ENCODE peak calls at places on chromosomes 16 and 17, in eight cellular contexts. L is choroid plexus epithelial cell, Y is body of pancreas, F is cardiac muscle cell, U is BJ, P is GM12864, J is Peyer's patch, R is esophagus muscularis mucosa. E is an unnamed sample.

GRCh38 chr16:10466861-10467260 is 81.0 kb downstream of the ATF7IP2 start:
- DNase-seq in L (peak; percentile 14), Y (no peak), F (no peak), U (no peak), P (no peak), J (no peak), R (no peak), E (no peak)

GRCh38 chr17:75417054-75417453 is 11.6 kb upstream of the GRB2 start:
- DNase-seq in L (no peak), Y (peak; percentile 33), F (no peak), U (no peak), P (no peak), J (no peak), R (no peak), E (no peak)

GRCh38 chr16:57167951-57168350 is 17.9 kb downstream of the PSME3IP1 start:
- DNase-seq in L (peak; percentile 91), Y (no peak), F (peak; percentile 85), U (no peak), P (peak; percentile 55), J (no peak), R (no peak), E (peak; percentile 78)

GRCh38 chr17:74408830-74409229 is 23.1 kb upstream of the GPRC5C start:
- DNase-seq in L (no peak), Y (peak; percentile 15), F (no peak), U (no peak), P (no peak), J (no peak), R (no peak), E (no peak)

GRCh38 chr17:61135782-61136181 is 263.9 kb upstream of the TBX2 start:
- DNase-seq in L (no peak), Y (no peak), F (no peak), U (no peak), P (no peak), J (no peak), R (no peak), E (no peak)

GRCh38 chr17:1145311-1145986 is 34.3 kb downstream of the ABR start:
- DNase-seq in L (no peak), Y (no peak), F (no peak), U (no peak), P (no peak), J (no peak), R (no peak), E (no peak)

GRCh38 chr17:29241015-29241963 is 5.4 kb upstream of the CRYBA1 start:
- DNase-seq in L (peak; percentile 97), Y (peak; percentile 19), F (peak; percentile 96), U (peak; percentile 90), P (no peak), J (no peak), R (peak; percentile 90), E (peak; percentile 17)

GRCh38 chr17:9472094-9472493 is 103.5 kb downstream of the STX8 start:
- DNase-seq in L (no peak), Y (no peak), F (no peak), U (no peak), P (no peak), J (no peak), R (no peak), E (no peak)

GRCh38 chr17:31095239-31096105 is 695 bp downstream of the NF1 start:
- DNase-seq in L (peak; percentile 49), Y (peak; percentile 59), F (peak; percentile 50), U (no peak), P (no peak), J (peak; percentile 65), R (no peak), E (peak; percentile 39)

GRCh38 chr16:67391424-67392300 is 1.6 kb downstream of the TPPP3 start:
- DNase-seq in L (no peak), Y (no peak), F (no peak), U (no peak), P (no peak), J (no peak), R (no peak), E (no peak)

GRCh38 chr16:52573365-52574104 is 26.6 kb upstream of the TOX3 start:
- DNase-seq in L (no peak), Y (peak; percentile 54), F (no peak), U (no peak), P (no peak), J (no peak), R (no peak), E (no peak)

GRCh38 chr17:44075598-44076293 is 5.2 kb downstream of the G6PC3 start:
- DNase-seq in L (no peak), Y (no peak), F (no peak), U (no peak), P (no peak), J (no peak), R (no peak), E (no peak)

GRCh38 chr16:59263980-59264379 is 529.9 kb upstream of the GOT2 start:
- DNase-seq in L (no peak), Y (no peak), F (no peak), U (no peak), P (no peak), J (no peak), R (no peak), E (no peak)

GRCh38 chr17:64074704-64075484 is 54.5 kb upstream of the ICAM2 start:
- DNase-seq in L (peak; percentile 45), Y (peak; percentile 90), F (peak; percentile 77), U (peak; percentile 64), P (no peak), J (no peak), R (no peak), E (no peak)

GRCh38 chr17:36661047-36661666 is 59.8 kb downstream of the MRM1 start:
- DNase-seq in L (no peak), Y (no peak), F (no peak), U (no peak), P (no peak), J (no peak), R (no peak), E (no peak)

GRCh38 chr17:28737770-28738679 is 5.8 kb upstream of the TRAF4 start:
- DNase-seq in L (no peak), Y (no peak), F (no peak), U (no peak), P (peak; percentile 89), J (no peak), R (no peak), E (peak; percentile 96)

GRCh38 chr16:67269766-67270165 is 9.6 kb upstream of the PLEKHG4 start:
- DNase-seq in L (peak; percentile 49), Y (no peak), F (peak; percentile 42), U (no peak), P (no peak), J (no peak), R (no peak), E (no peak)

GRCh38 chr17:66292351-66292750 is 10.1 kb upstream of the PRKCA start:
- DNase-seq in L (no peak), Y (no peak), F (no peak), U (no peak), P (no peak), J (no peak), R (no peak), E (no peak)

GRCh38 chr17:66287911-66288310 is 14.5 kb upstream of the PRKCA start:
- DNase-seq in L (no peak), Y (peak; percentile 12), F (no peak), U (no peak), P (no peak), J (peak; percentile 70), R (no peak), E (no peak)

GRCh38 chr17:66285149-66285548 is 17.3 kb upstream of the PRKCA start:
- DNase-seq in L (no peak), Y (no peak), F (no peak), U (no peak), P (no peak), J (no peak), R (no peak), E (no peak)

DNA sequence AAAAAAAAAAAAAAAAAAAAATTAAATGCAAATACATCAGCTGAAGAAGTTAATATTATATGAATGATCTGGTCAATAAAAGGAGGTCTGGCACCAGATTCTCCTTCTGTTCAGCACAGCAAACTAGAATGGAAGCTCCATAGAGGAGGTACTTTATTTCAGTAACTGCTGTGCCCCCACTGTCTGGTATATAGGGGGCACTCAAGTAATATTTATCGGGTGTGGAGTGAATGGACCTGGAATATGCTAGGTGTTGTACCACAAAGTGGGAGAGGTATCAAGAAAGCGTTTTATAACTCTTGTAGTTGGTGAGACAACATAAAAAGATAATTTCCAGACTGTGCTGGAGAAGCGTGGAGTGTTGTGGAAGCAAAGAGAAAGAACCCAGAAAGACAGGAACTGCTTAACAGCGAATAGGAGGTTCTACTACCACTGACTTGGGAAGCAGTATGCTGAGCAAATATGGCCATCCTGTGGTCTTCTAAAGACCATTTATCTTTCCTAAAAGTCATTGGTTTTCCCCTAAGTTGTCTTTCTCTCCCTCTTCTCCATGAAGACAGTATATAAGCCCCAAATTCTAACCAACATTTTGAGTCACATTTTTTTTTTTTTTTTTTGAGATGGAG is 12.2 kb upstream of the PRKCA start:
- DNase-seq in L (no peak), Y (no peak), F (no peak), U (no peak), P (no peak), J (no peak), R (no peak), E (peak; percentile 15)
- TF ChIP-seq CTCF in L (peak; percentile 44), Y (no peak), F (peak; percentile 20), U (no peak), P (no peak), J (peak; percentile 13), R (peak; percentile 39), E (peak; percentile 14)

GRCh38 chr16:89066746-89067145 is 26.9 kb upstream of the ACSF3 start:
- DNase-seq in L (no peak), Y (no peak), F (no peak), U (no peak), P (no peak), J (no peak), R (no peak), E (no peak)
- H3K4me3 ChIP-seq in L (no peak overlapping the region), Y (no peak overlapping the region), F (no peak overlapping the region), U (no peak overlapping the region), P (no peak overlapping the region), J (no peak overlapping the region), R (no peak overlapping the region), E (no peak overlapping the region)

DNA sequence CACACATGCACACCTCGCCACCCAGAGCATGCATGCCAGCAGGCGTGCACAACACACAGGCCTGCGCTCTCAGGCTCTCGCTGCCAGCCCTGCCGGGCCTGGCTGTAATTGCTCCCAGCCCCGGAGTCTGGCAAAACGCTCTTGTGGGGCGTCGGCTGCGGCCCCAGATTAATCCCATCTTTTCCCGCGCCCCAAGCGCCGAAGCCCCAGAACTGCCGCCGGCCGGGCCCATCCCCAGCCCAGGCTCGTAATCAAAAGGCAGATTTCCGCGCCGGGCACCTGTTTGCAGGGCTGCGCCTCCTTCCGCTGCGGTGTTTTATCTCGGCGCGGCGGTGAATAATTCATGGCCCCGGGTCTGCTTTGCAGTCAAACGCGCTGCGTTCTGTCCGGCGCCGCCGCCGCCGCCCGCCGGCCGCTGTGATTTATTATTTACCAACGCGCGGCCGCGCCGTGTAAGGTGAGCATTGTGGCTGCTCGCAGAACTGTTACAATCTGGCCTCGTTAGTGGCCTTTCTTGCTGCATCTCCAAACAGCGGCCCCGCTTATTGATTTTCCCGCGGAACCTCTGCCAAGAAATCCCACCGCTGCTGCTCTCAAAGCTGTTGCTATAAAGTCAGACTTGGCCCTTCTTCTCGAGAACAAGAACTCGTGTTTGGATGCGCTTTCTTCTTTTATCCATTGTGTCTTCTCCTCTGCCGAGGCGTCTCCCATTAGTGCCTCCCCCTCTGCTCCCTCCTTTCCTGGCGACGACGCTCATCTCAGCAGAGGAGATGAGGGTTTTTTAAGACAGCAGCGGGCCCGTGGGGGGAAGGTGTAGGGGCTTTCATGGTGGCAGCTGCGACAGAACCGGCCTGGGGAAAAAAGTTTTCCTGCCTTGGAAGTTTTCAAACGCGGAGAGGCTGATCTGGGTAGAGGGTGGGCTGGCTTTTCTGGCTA is 126.2 kb downstream of the IRX5 start:
- DNase-seq in L (no peak), Y (peak; percentile 21), F (peak; percentile 4), U (no peak), P (no peak), J (no peak), R (no peak), E (no peak)
- TF ChIP-seq CTCF in L (no peak), Y (peak; percentile 15), F (peak; percentile 4), U (no peak), P (no peak), J (peak; percentile 15), R (no peak), E (no peak)

GRCh38 chr16:51133691-51134090 is 17.4 kb downstream of the SALL1 start:
- DNase-seq in L (no peak), Y (no peak), F (no peak), U (no peak), P (no peak), J (no peak), R (no peak), E (no peak)
- H3K4me3 ChIP-seq in L (no peak overlapping the region), Y (no peak overlapping the region), F (no peak overlapping the region), U (no peak overlapping the region), P (no peak overlapping the region), J (no peak overlapping the region), R (no peak overlapping the region), E (no peak overlapping the region)

E was measured in GM12865.